ENCODE peak calls at places on chromosomes 5 and 9, in five cellular contexts. One of them, this sample, is unnamed.

GRCh38 chr9:135085830-135086546 is 1.5 kb upstream of the OLFM1 start:
- DNase-seq in T-helper 1 cell: peak; percentile 33
- DNase-seq in AG20443: peak; percentile 92
- DNase-seq in CD4-positive, alpha-beta T cell: no peak
- DNase-seq in astrocyte of the spinal cord: peak; percentile 37
- DNase-seq in this sample: peak; percentile 55

GRCh38 chr5:36573441-36573840 is 33.0 kb upstream of the SLC1A3 start:
- DNase-seq in T-helper 1 cell: no peak
- DNase-seq in CD4-positive, alpha-beta T cell: no peak
- DNase-seq in AG20443: peak; percentile 60
- DNase-seq in astrocyte of the spinal cord: peak; percentile 93
- DNase-seq in this sample: no peak

GRCh38 chr5:160064979-160065619 is 54.2 kb downstream of the PWWP2A start:
- DNase-seq in CD4-positive, alpha-beta T cell: no peak
- DNase-seq in AG20443: no peak
- DNase-seq in T-helper 1 cell: no peak
- DNase-seq in astrocyte of the spinal cord: no peak
- DNase-seq in this sample: no peak

GRCh38 chr9:71285191-71285656 is 163.8 kb upstream of the TRPM3 start:
- DNase-seq in AG20443: peak; percentile 54
- DNase-seq in astrocyte of the spinal cord: peak; percentile 71
- DNase-seq in CD4-positive, alpha-beta T cell: no peak
- DNase-seq in T-helper 1 cell: peak; percentile 36
- DNase-seq in this sample: peak; percentile 8

GRCh38 chr5:39671421-39672110 is 246.8 kb upstream of the DAB2 start:
- DNase-seq in AG20443: no peak
- DNase-seq in astrocyte of the spinal cord: peak; percentile 5
- DNase-seq in T-helper 1 cell: no peak
- DNase-seq in CD4-positive, alpha-beta T cell: no peak
- DNase-seq in this sample: no peak

GRCh38 chr9:130579738-130580463 is 524 bp downstream of the FUBP3 start:
- DNase-seq in CD4-positive, alpha-beta T cell: no peak
- DNase-seq in AG20443: no peak
- DNase-seq in T-helper 1 cell: no peak
- DNase-seq in astrocyte of the spinal cord: no peak
- DNase-seq in this sample: no peak

GRCh38 chr9:127980056-127980705 is 608 bp downstream of the EEIG1 start:
- DNase-seq in AG20443: no peak
- DNase-seq in CD4-positive, alpha-beta T cell: peak; percentile 51
- DNase-seq in astrocyte of the spinal cord: peak; percentile 26
- DNase-seq in T-helper 1 cell: peak; percentile 32
- DNase-seq in this sample: peak; percentile 69

GRCh38 chr5:168683247-168683926 is 104.2 kb upstream of the PANK3 start:
- DNase-seq in astrocyte of the spinal cord: no peak
- DNase-seq in AG20443: no peak
- DNase-seq in T-helper 1 cell: peak; percentile 34
- DNase-seq in CD4-positive, alpha-beta T cell: peak; percentile 42
- DNase-seq in this sample: peak; percentile 53

GRCh38 chr5:174623018-174623417 is 101.4 kb upstream of the MSX2 start:
- DNase-seq in AG20443: no peak
- DNase-seq in astrocyte of the spinal cord: no peak
- DNase-seq in T-helper 1 cell: no peak
- DNase-seq in CD4-positive, alpha-beta T cell: no peak
- DNase-seq in this sample: no peak

GRCh38 chr9:78278177-78278777 is 18.6 kb upstream of the PSAT1 start:
- DNase-seq in AG20443: peak; percentile 70
- DNase-seq in CD4-positive, alpha-beta T cell: no peak
- DNase-seq in astrocyte of the spinal cord: peak; percentile 74
- DNase-seq in T-helper 1 cell: no peak
- DNase-seq in this sample: no peak

GRCh38 chr9:34387239-34387638 is 10.5 kb upstream of the MYORG start:
- DNase-seq in T-helper 1 cell: no peak
- DNase-seq in CD4-positive, alpha-beta T cell: no peak
- DNase-seq in AG20443: no peak
- DNase-seq in astrocyte of the spinal cord: no peak
- DNase-seq in this sample: no peak

GRCh38 chr9:70479880-70480291 is 65.4 kb upstream of the KLF9 start:
- DNase-seq in CD4-positive, alpha-beta T cell: no peak
- DNase-seq in astrocyte of the spinal cord: peak; percentile 90
- DNase-seq in T-helper 1 cell: no peak
- DNase-seq in AG20443: peak; percentile 47
- DNase-seq in this sample: no peak

GRCh38 chr9:123775885-123776284 is 154.0 kb downstream of the DENND1A start:
- DNase-seq in T-helper 1 cell: no peak
- DNase-seq in AG20443: no peak
- DNase-seq in CD4-positive, alpha-beta T cell: no peak
- DNase-seq in astrocyte of the spinal cord: no peak
- DNase-seq in this sample: no peak

GRCh38 chr9:129291041-129291501 is 113.0 kb upstream of the IER5L start:
- DNase-seq in astrocyte of the spinal cord: no peak
- DNase-seq in T-helper 1 cell: no peak
- DNase-seq in AG20443: peak; percentile 8
- DNase-seq in CD4-positive, alpha-beta T cell: no peak
- DNase-seq in this sample: no peak

GRCh38 chr5:120504057-120504456 is 40.0 kb downstream of the PRR16 start:
- DNase-seq in CD4-positive, alpha-beta T cell: no peak
- DNase-seq in AG20443: no peak
- DNase-seq in T-helper 1 cell: no peak
- DNase-seq in astrocyte of the spinal cord: no peak
- DNase-seq in this sample: no peak

GRCh38 chr9:121886759-121887485 is 206.2 kb downstream of the TTLL11 start:
- DNase-seq in T-helper 1 cell: peak; percentile 13
- DNase-seq in CD4-positive, alpha-beta T cell: no peak
- DNase-seq in AG20443: no peak
- DNase-seq in astrocyte of the spinal cord: peak; percentile 42
- DNase-seq in this sample: peak; percentile 61

GRCh38 chr5:149036168-149036567 is 26.7 kb downstream of the SH3TC2 start:
- DNase-seq in AG20443: no peak
- DNase-seq in CD4-positive, alpha-beta T cell: no peak
- DNase-seq in astrocyte of the spinal cord: no peak
- DNase-seq in T-helper 1 cell: no peak
- DNase-seq in this sample: no peak

GRCh38 chr5:135977375-135977928 is 22.7 kb upstream of the LECT2 start:
- DNase-seq in AG20443: no peak
- DNase-seq in astrocyte of the spinal cord: peak; percentile 35
- DNase-seq in T-helper 1 cell: peak; percentile 40
- DNase-seq in CD4-positive, alpha-beta T cell: peak; percentile 2
- DNase-seq in this sample: peak; percentile 36

GRCh38 chr5:159965031-159965837 is 43.7 kb upstream of the TTC1 start:
- DNase-seq in CD4-positive, alpha-beta T cell: no peak
- DNase-seq in astrocyte of the spinal cord: peak; percentile 72
- DNase-seq in T-helper 1 cell: peak; percentile 5
- DNase-seq in AG20443: peak; percentile 90
- DNase-seq in this sample: peak; percentile 19

GRCh38 chr9:107704791-107705190 is 215.2 kb upstream of the KLF4 start:
- DNase-seq in CD4-positive, alpha-beta T cell: no peak
- DNase-seq in T-helper 1 cell: no peak
- DNase-seq in astrocyte of the spinal cord: no peak
- DNase-seq in AG20443: no peak
- DNase-seq in this sample: no peak

GRCh38 chr5:854966-855743 is 4.4 kb upstream of the ZDHHC11 start:
- DNase-seq in astrocyte of the spinal cord: no peak
- DNase-seq in CD4-positive, alpha-beta T cell: no peak
- DNase-seq in T-helper 1 cell: no peak
- DNase-seq in AG20443: no peak
- DNase-seq in this sample: no peak

GRCh38 chr9:133703571-133704399 is 34.4 kb downstream of the SARDH start:
- DNase-seq in astrocyte of the spinal cord: no peak
- DNase-seq in AG20443: no peak
- DNase-seq in CD4-positive, alpha-beta T cell: peak; percentile 42
- DNase-seq in T-helper 1 cell: no peak
- DNase-seq in this sample: no peak

GRCh38 chr9:70924380-70924779 is 197.0 kb downstream of the TRPM3 start:
- DNase-seq in CD4-positive, alpha-beta T cell: no peak
- DNase-seq in astrocyte of the spinal cord: peak; percentile 90
- DNase-seq in T-helper 1 cell: no peak
- DNase-seq in AG20443: peak; percentile 71
- DNase-seq in this sample: no peak

GRCh38 chr5:565782-566445 is 41.7 kb upstream of the SLC9A3 start:
- DNase-seq in CD4-positive, alpha-beta T cell: no peak
- DNase-seq in AG20443: no peak
- DNase-seq in T-helper 1 cell: no peak
- DNase-seq in astrocyte of the spinal cord: peak; percentile 8
- DNase-seq in this sample: no peak

GRCh38 chr9:85872444-85872843 is 68.5 kb upstream of the NAA35 start:
- DNase-seq in AG20443: no peak
- DNase-seq in astrocyte of the spinal cord: no peak
- DNase-seq in T-helper 1 cell: no peak
- DNase-seq in CD4-positive, alpha-beta T cell: no peak
- DNase-seq in this sample: no peak

GRCh38 chr5:171586436-171586835 is 167.0 kb downstream of the FGF18 start:
- DNase-seq in CD4-positive, alpha-beta T cell: no peak
- DNase-seq in astrocyte of the spinal cord: no peak
- DNase-seq in T-helper 1 cell: no peak
- DNase-seq in AG20443: no peak
- DNase-seq in this sample: no peak

GRCh38 chr5:174837919-174838902 is 113.8 kb downstream of the MSX2 start:
- DNase-seq in astrocyte of the spinal cord: peak; percentile 23
- DNase-seq in CD4-positive, alpha-beta T cell: no peak
- DNase-seq in T-helper 1 cell: no peak
- DNase-seq in AG20443: peak; percentile 36
- DNase-seq in this sample: no peak

GRCh38 chr5:119570935-119571334 is 58.4 kb upstream of the FAM170A start:
- DNase-seq in astrocyte of the spinal cord: no peak
- DNase-seq in CD4-positive, alpha-beta T cell: no peak
- DNase-seq in AG20443: no peak
- DNase-seq in T-helper 1 cell: no peak
- DNase-seq in this sample: no peak

GRCh38 chr9:69582544-69583297 is 89.5 kb downstream of the APBA1 start:
- DNase-seq in AG20443: no peak
- DNase-seq in CD4-positive, alpha-beta T cell: no peak
- DNase-seq in astrocyte of the spinal cord: no peak
- DNase-seq in T-helper 1 cell: no peak
- DNase-seq in this sample: no peak

GRCh38 chr5:112294126-112294525 is 125.0 kb downstream of the EPB41L4A start:
- DNase-seq in AG20443: no peak
- DNase-seq in astrocyte of the spinal cord: no peak
- DNase-seq in CD4-positive, alpha-beta T cell: no peak
- DNase-seq in T-helper 1 cell: no peak
- DNase-seq in this sample: no peak

GRCh38 chr5:5793560-5793959 is 371.1 kb downstream of the ICE1 start:
- DNase-seq in CD4-positive, alpha-beta T cell: no peak
- DNase-seq in astrocyte of the spinal cord: no peak
- DNase-seq in AG20443: no peak
- DNase-seq in T-helper 1 cell: no peak
- DNase-seq in this sample: no peak

GRCh38 chr9:129550199-129550839 is 70.6 kb downstream of the C9orf50 start:
- DNase-seq in AG20443: peak; percentile 92
- DNase-seq in CD4-positive, alpha-beta T cell: no peak
- DNase-seq in astrocyte of the spinal cord: peak; percentile 89
- DNase-seq in T-helper 1 cell: no peak
- DNase-seq in this sample: peak; percentile 24

GRCh38 chr5:1661311-1661710 is 137.6 kb upstream of the LPCAT1 start:
- DNase-seq in AG20443: no peak
- DNase-seq in astrocyte of the spinal cord: no peak
- DNase-seq in CD4-positive, alpha-beta T cell: no peak
- DNase-seq in T-helper 1 cell: no peak
- DNase-seq in this sample: no peak

This sample was measured in activated naive CD8-positive, alpha-beta T cell treated with anti-CD3 and anti-CD28 coated beads for 36 hours.